ENCODE peak calls at places on chromosomes 4 and X, in six cellular contexts. Z is WTC11, K is activated B cell treated with CpG ODN at 0.5 μM for 24 hours, M is choroid plexus epithelial cell, L is GM13977, Q is stomach. B is an unnamed sample.

GRCh38 chr4:16199132-16199531 is 27.1 kb downstream of the TAPT1 start:
- DNase-seq in Z (no peak), K (no peak), M (peak), L (no peak), Q (no peak), B (no peak)

GRCh38 chr4:177671387-177671786 is 229.2 kb upstream of the AGA start:
- DNase-seq in Z (no peak), K (no peak), M (no peak), L (no peak), Q (no peak), B (no peak)

GRCh38 chr4:122663814-122664610 is 43.1 kb upstream of the IL21 start:
- DNase-seq in Z (no peak), K (no peak), M (peak), L (no peak), Q (no peak), B (no peak)

GRCh38 chr4:169351860-169352259 is 81.1 kb upstream of the SH3RF1 start:
- DNase-seq in Z (no peak), K (no peak), M (peak), L (no peak), Q (peak), B (no peak)

GRCh38 chrX:123920065-123920785 is 41.3 kb upstream of the STAG2 start:
- DNase-seq in Z (no peak), K (no peak), M (peak), L (no peak), Q (no peak), B (no peak)

GRCh38 chrX:49166914-49167739 is 4.6 kb downstream of the MAGIX start:
- DNase-seq in Z (no peak), K (peak), M (peak), L (peak), Q (peak), B (peak)

GRCh38 chr4:38523054-38523453 is 140.9 kb upstream of the KLF3 start:
- DNase-seq in Z (no peak), K (no peak), M (no peak), L (no peak), Q (no peak), B (peak)

GRCh38 chrX:41720125-41720780 is 3.7 kb upstream of the GPR82 start:
- DNase-seq in Z (no peak), K (peak), M (peak), L (peak), Q (peak), B (no peak)

GRCh38 chr4:165440415-165440882 is 61.6 kb downstream of the CPE start:
- DNase-seq in Z (no peak), K (no peak), M (peak), L (no peak), Q (no peak), B (no peak)

GRCh38 chrX:74351760-74352159 is 47.8 kb downstream of the ZCCHC13 start:
- DNase-seq in Z (no peak), K (no peak), M (peak), L (no peak), Q (no peak), B (no peak)

GRCh38 chrX:119069128-119069527 is 3.7 kb upstream of the CT47C1 start:
- DNase-seq in Z (no peak), K (no peak), M (no peak), L (no peak), Q (no peak), B (no peak)

GRCh38 chrX:13903405-13903804 is 86.5 kb upstream of the GPM6B start:
- DNase-seq in Z (no peak), K (no peak), M (no peak), L (no peak), Q (no peak), B (no peak)

GRCh38 chrX:54550821-54551220 is 20.8 kb downstream of the GNL3L start:
- DNase-seq in Z (no peak), K (no peak), M (no peak), L (no peak), Q (no peak), B (no peak)

GRCh38 chr4:98642991-98643426 is 15.4 kb downstream of the TSPAN5 start:
- DNase-seq in Z (no peak), K (no peak), M (peak), L (no peak), Q (no peak), B (no peak)

GRCh38 chr4:152211936-152212675 is 323.8 kb downstream of the FBXW7 start:
- DNase-seq in Z (no peak), K (no peak), M (no peak), L (no peak), Q (no peak), B (no peak)

B was measured in Right ventricle myocardium superior.